ENCODE peak calls at places on chromosomes 11 and 22, in nine cellular contexts. Q is activated naive CD8-positive, alpha-beta T cell treated with anti-CD3 and anti-CD28 coated beads, Interleukin-2, amount 50 U/mL, for 24 hours; R is Right ventricle myocardium superior; V is activated naive CD4-positive, alpha-beta T cell treated with anti-CD3 and anti-CD28 coated beads, Interleukin-2, amount 50 U/mL, for 16 hours; D is kidney tubule cell; O is naive B cell; F is H4; G is PC-3; S is EL. J is an unnamed sample.

GRCh38 chr11:124536520-124536919 is 6.9 kb downstream of the OR8B12 start:
- DNase-seq in O (no peak), F (peak), V (no peak), G (peak), S (peak), D (no peak), Q (no peak), R (peak), J (peak)

GRCh38 chr11:10622957-10623787 is 54.7 kb upstream of the LYVE1 start:
- DNase-seq in D (no peak), Q (no peak), G (peak), O (peak), R (peak), F (no peak), V (no peak), S (no peak), J (peak)

GRCh38 chr11:61951484-61952135 is 1.5 kb downstream of the BEST1 start:
- DNase-seq in R (no peak), D (no peak), S (no peak), F (no peak), V (no peak), G (no peak), Q (no peak), O (no peak), J (no peak)

GRCh38 chr11:111571829-111572501 is 30.3 kb upstream of the SIK2 start:
- DNase-seq in F (no peak), S (peak), Q (no peak), D (peak), V (no peak), O (no peak), R (no peak), G (peak), J (no peak)

GRCh38 chr11:45383229-45383628 is 97.1 kb upstream of the SYT13 start:
- DNase-seq in S (peak), V (no peak), G (no peak), Q (no peak), O (no peak), F (peak), D (no peak), R (no peak), J (no peak)

GRCh38 chr11:63769719-63770443 is 1.3 kb upstream of the ZFTA start:
- DNase-seq in G (no peak), F (no peak), O (no peak), R (no peak), V (no peak), D (no peak), S (no peak), Q (peak), J (peak)

GRCh38 chr22:50621491-50621880 is 6.5 kb downstream of the ARSA start:
- DNase-seq in R (no peak), F (no peak), G (no peak), Q (peak), D (peak), O (peak), V (peak), S (no peak), J (no peak)

GRCh38 chr11:126722006-126722736 is 278.4 kb downstream of the KIRREL3 start:
- DNase-seq in R (no peak), G (no peak), D (peak), V (no peak), O (no peak), S (no peak), Q (no peak), F (no peak), J (no peak)

GRCh38 chr22:23216331-23217170 is 36.2 kb downstream of the BCR start:
- DNase-seq in G (no peak), R (no peak), F (peak), V (peak), Q (peak), D (no peak), S (no peak), O (peak), J (no peak)

GRCh38 chr22:45787770-45788169 is 116.1 kb downstream of the ATXN10 start:
- DNase-seq in G (no peak), V (no peak), R (no peak), Q (no peak), S (no peak), O (no peak), F (no peak), D (no peak), J (no peak)